ENCODE peak calls at places on chromosomes 2 and 18, in five cellular contexts. C, Q, M, P and V are unnamed samples.

GRCh38 chr2:66305714-66306113 is 129.2 kb upstream of the MEIS1 start:
- DNase-seq in C (no peak), Q (no peak), M (no peak), P (no peak), V (no peak)

GRCh38 chr2:1653956-1654695 is 90.2 kb downstream of the PXDN start:
- DNase-seq in C (no peak), Q (no peak), M (no peak), P (no peak), V (peak; percentile 84)

GRCh38 chr18:74949611-74950010 is 259.3 kb downstream of the PTGR3 start:
- DNase-seq in C (no peak), Q (no peak), M (no peak), P (no peak), V (no peak)

GRCh38 chr2:24793752-24794477 is 690 bp downstream of the CENPO start:
- DNase-seq in C (peak; percentile 19), Q (peak; percentile 78), M (peak; percentile 40), P (peak; percentile 75), V (peak; percentile 63)

GRCh38 chr2:70460333-70460732 is 93.3 kb downstream of the TGFA start:
- DNase-seq in C (no peak), Q (no peak), M (no peak), P (peak; percentile 78), V (no peak)

GRCh38 chr2:212402316-212402715 is 136.3 kb downstream of the ERBB4 start:
- DNase-seq in C (no peak), Q (no peak), M (no peak), P (no peak), V (peak; percentile 12)

GRCh38 chr18:34857310-34857709 is 147.2 kb downstream of the DTNA start:
- DNase-seq in C (no peak), Q (no peak), M (no peak), P (no peak), V (peak; percentile 9)

GRCh38 chr2:42754776-42755140 is 9.2 kb downstream of the OXER1 start:
- DNase-seq in C (no peak), Q (no peak), M (no peak), P (no peak), V (peak; percentile 36)

GRCh38 chr2:231765496-231765929 is 15.6 kb downstream of the PDE6D start:
- DNase-seq in C (no peak), Q (no peak), M (no peak), P (no peak), V (no peak)

GRCh38 chr18:3451989-3452749 is 2.2 kb downstream of the TGIF1 start:
- DNase-seq in C (peak; percentile 71), Q (peak; percentile 71), M (peak; percentile 48), P (peak; percentile 54), V (peak; percentile 67)

GRCh38 chr2:231732604-231733003 is 24.3 kb downstream of the PTMA start:
- DNase-seq in C (no peak), Q (no peak), M (no peak), P (peak; percentile 61), V (no peak)

GRCh38 chr2:67037655-67038054 is 359.5 kb upstream of the ETAA1 start:
- DNase-seq in C (peak; percentile 53), Q (no peak), M (no peak), P (no peak), V (no peak)

DNA sequence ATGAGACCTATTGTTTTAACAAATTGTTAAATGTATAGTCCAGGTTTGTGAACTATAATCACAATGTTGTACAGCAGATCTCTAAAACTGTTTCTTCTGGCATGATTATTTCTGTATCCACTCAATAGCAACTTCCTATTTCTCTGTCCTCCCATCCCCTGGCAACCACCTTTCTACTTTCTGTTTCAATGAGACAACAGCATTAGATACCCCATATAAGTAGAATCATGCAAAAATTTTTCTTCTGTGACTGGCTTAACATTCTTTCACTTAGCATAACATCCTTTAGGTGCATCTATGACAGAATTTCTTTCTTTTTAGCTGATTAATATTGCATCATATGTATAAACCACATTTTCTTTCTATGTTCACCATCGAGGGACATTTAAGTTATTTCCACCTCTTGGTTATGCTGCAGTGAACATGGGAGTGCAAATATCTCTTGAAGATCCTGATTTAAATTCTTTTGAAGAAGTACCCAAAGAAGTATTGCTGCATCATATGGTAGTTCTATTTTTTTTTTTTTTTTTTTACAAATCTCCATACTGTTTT is 713.5 kb downstream of the LRP1B start:
- DNase-seq in C (no peak), Q (no peak), M (no peak), P (no peak), V (no peak)
- TF ChIP-seq EZH2phosphoT487 in C (no peak), Q (no peak), M (no peak), P (no peak), V (no peak)

GRCh38 chr2:234251326-234252271 is 201.1 kb downstream of the SPP2 start:
- DNase-seq in C (peak; percentile 68), Q (no peak), M (no peak), P (no peak), V (peak; percentile 96)
- TF ChIP-seq EZH2phosphoT487 in C (no peak), Q (no peak), M (no peak), P (no peak), V (peak; percentile 74)

GRCh38 chr2:17309741-17310339 is 208.4 kb downstream of the RAD51AP2 start:
- DNase-seq in C (peak; percentile 86), Q (peak; percentile 86), M (peak; percentile 57), P (peak; percentile 94), V (peak; percentile 63)
- TF ChIP-seq EZH2phosphoT487 in C (no peak), Q (no peak), M (no peak), P (no peak), V (no peak)

DNA sequence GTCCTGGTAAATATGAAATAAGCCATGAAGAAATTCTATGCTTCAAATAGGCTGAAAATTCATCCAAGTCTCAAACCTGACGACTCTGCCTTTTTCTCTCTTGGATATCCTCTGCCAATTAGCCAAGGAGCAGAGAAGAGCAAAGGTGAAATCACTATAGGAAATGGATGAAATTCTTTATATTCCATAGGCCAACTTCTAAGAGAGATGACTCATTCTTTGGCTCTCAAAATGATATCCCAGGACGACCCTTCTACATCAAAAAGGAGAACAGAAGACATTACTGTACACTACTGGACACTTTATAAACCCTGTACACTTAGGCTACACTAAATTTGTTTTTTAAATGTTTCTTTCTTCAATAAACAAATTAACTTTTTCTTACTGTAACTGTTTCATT is 22.7 kb downstream of the PDE1A start:
- DNase-seq in C (no peak), Q (no peak), M (no peak), P (no peak), V (peak; percentile 23)
- TF ChIP-seq EZH2phosphoT487 in C (no peak), Q (no peak), M (no peak), P (no peak), V (no peak)